ENCODE peak calls at places on chromosomes 7 and 10, in ten cellular contexts. T is IMR-90; F is NCI-H446 treated with DMSO at 0.1 percent for 48 hours; U is neural crest cell; A is NCI-H69; L is epithelial cell of esophagus; O is ELR; W is stimulated activated CD4-positive, alpha-beta T cell treated with anti-CD3 and anti-CD28 coated beads, Interleukin-15, amount 100 ng/mL, for 1 hour; C is lung; J is NCI-H460. V is an unnamed sample.

GRCh38 chr10:72764151-72764550 is 72.2 kb downstream of the MCU start:
- DNase-seq in T (peak; percentile 83), F (no peak), U (no peak), A (no peak), L (peak; percentile 43), O (peak; percentile 76), W (no peak), C (no peak), J (no peak), V (peak; percentile 36)

GRCh38 chr10:60044221-60044620 is 137.9 kb upstream of the CCDC6 start:
- DNase-seq in T (peak; percentile 51), F (no peak), U (no peak), A (no peak), L (no peak), O (peak; percentile 23), W (no peak), C (no peak), J (no peak), V (no peak)

GRCh38 chr7:83161186-83161585 is 1.5 kb downstream of the PCLO start:
- DNase-seq in T (no peak), F (no peak), U (no peak), A (peak; percentile 47), L (peak; percentile 15), O (no peak), W (no peak), C (no peak), J (no peak), V (no peak)

GRCh38 chr10:31358688-31359330 is 39.8 kb downstream of the ZEB1 start:
- DNase-seq in T (peak; percentile 52), F (no peak), U (no peak), A (no peak), L (no peak), O (no peak), W (no peak), C (no peak), J (no peak), V (no peak)

GRCh38 chr7:29262191-29262917 is 67.8 kb downstream of the CHN2 start:
- DNase-seq in T (no peak), F (no peak), U (no peak), A (no peak), L (no peak), O (no peak), W (no peak), C (no peak), J (no peak), V (no peak)

GRCh38 chr10:132129431-132129830 is 57.3 kb upstream of the DPYSL4 start:
- DNase-seq in T (no peak), F (no peak), U (no peak), A (no peak), L (no peak), O (no peak), W (no peak), C (no peak), J (no peak), V (no peak)

GRCh38 chr7:123366991-123367390 is 167.2 kb upstream of the SLC13A1 start:
- DNase-seq in T (no peak), F (no peak), U (no peak), A (peak; percentile 46), L (no peak), O (no peak), W (no peak), C (no peak), J (no peak), V (no peak)

GRCh38 chr10:23693398-23693797 is 254.5 kb downstream of the OTUD1 start:
- DNase-seq in T (no peak), F (no peak), U (peak; percentile 35), A (no peak), L (peak; percentile 6), O (peak; percentile 7), W (no peak), C (no peak), J (no peak), V (peak; percentile 25)

GRCh38 chr10:20059084-20059835 is 243.0 kb downstream of the PLXDC2 start:
- DNase-seq in T (peak; percentile 20), F (peak; percentile 2), U (no peak), A (no peak), L (peak; percentile 71), O (no peak), W (no peak), C (no peak), J (no peak), V (no peak)

GRCh38 chr10:8350250-8350967 is 295.9 kb downstream of the GATA3 start:
- DNase-seq in T (peak; percentile 34), F (no peak), U (no peak), A (no peak), L (peak; percentile 50), O (no peak), W (no peak), C (no peak), J (no peak), V (no peak)

GRCh38 chr7:70044525-70044924 is 446.2 kb downstream of the AUTS2 start:
- DNase-seq in T (no peak), F (no peak), U (no peak), A (peak; percentile 98), L (no peak), O (no peak), W (no peak), C (no peak), J (no peak), V (no peak)

GRCh38 chr10:48455055-48455391 is 148.5 kb downstream of the MAPK8 start:
- DNase-seq in T (no peak), F (no peak), U (no peak), A (no peak), L (no peak), O (no peak), W (no peak), C (no peak), J (no peak), V (no peak)

GRCh38 chr10:48900296-48900695 is 39.3 kb downstream of the LRRC18 start:
- DNase-seq in T (no peak), F (no peak), U (no peak), A (no peak), L (no peak), O (no peak), W (no peak), C (no peak), J (no peak), V (no peak)

GRCh38 chr10:88125766-88126165 is 262.3 kb downstream of the PTEN start:
- DNase-seq in T (no peak), F (no peak), U (no peak), A (peak; percentile 13), L (no peak), O (no peak), W (no peak), C (no peak), J (no peak), V (no peak)

V was measured in Daoy.